ENCODE peak calls at places on chromosomes 12 and 14, in seven cellular contexts. X is transverse colon; D is CD8-positive, alpha-beta T cell; O is pancreas; B is psoas muscle; R is PC-3; P is left ventricle myocardium inferior. Q is an unnamed sample.

GRCh38 chr12:75764091-75764490 is 252.7 kb upstream of the KRR1 start:
- DNase-seq in P (no peak), X (no peak), B (no peak), O (no peak), D (no peak), R (no peak), Q (no peak)

GRCh38 chr12:27012982-27013255 is 1.3 kb downstream of the TM7SF3 start:
- DNase-seq in R (no peak), D (no peak), O (no peak), X (no peak), P (no peak), B (no peak), Q (no peak)

GRCh38 chr14:52443506-52443905 is 108.8 kb downstream of the TXNDC16 start:
- DNase-seq in X (no peak), O (no peak), P (no peak), B (no peak), D (no peak), R (no peak), Q (no peak)

GRCh38 chr14:101948666-101949205 is 15.6 kb upstream of the DYNC1H1 start:
- DNase-seq in D (no peak), R (no peak), O (peak), B (peak), X (no peak), P (no peak), Q (no peak)

GRCh38 chr12:114703060-114703493 is 19.1 kb upstream of the TBX3 start:
- DNase-seq in R (no peak), O (no peak), B (no peak), X (no peak), P (no peak), D (no peak), Q (no peak)

GRCh38 chr14:76510255-76510654 is 134.3 kb downstream of the ESRRB start:
- DNase-seq in R (no peak), B (no peak), O (no peak), X (no peak), D (no peak), P (no peak), Q (no peak)

GRCh38 chr14:95184413-95184790 is 27.1 kb upstream of the DICER1 start:
- DNase-seq in P (peak), B (no peak), R (no peak), O (no peak), D (no peak), X (no peak), Q (no peak)

GRCh38 chr12:47015381-47015780 is 64.0 kb upstream of the PCED1B start:
- DNase-seq in B (no peak), O (no peak), D (no peak), R (no peak), P (no peak), X (no peak), Q (no peak)

GRCh38 chr14:58152569-58152857 is 500 bp upstream of the ARMH4 start:
- DNase-seq in P (no peak), R (peak), D (no peak), B (no peak), O (no peak), X (no peak), Q (no peak)

GRCh38 chr14:89466460-89466859 is 49.4 kb upstream of the FOXN3 start:
- DNase-seq in D (peak), R (no peak), X (no peak), O (no peak), P (no peak), B (no peak), Q (no peak)

GRCh38 chr14:100219126-100219785 is 19.7 kb upstream of the YY1 start:
- DNase-seq in B (no peak), O (no peak), R (no peak), D (no peak), X (no peak), P (no peak), Q (no peak)

GRCh38 chr14:104496095-104496494 is 83.5 kb upstream of the C14orf180 start:
- DNase-seq in B (no peak), D (no peak), O (no peak), R (no peak), P (no peak), X (no peak), Q (no peak)

GRCh38 chr12:29796823-29797263 is 13.1 kb upstream of the TMTC1 start:
- DNase-seq in R (peak), O (no peak), D (no peak), X (peak), B (no peak), P (no peak), Q (no peak)

GRCh38 chr14:90062852-90063539 is 1.2 kb downstream of the KCNK13 start:
- DNase-seq in B (no peak), X (no peak), R (no peak), D (no peak), O (no peak), P (no peak), Q (no peak)

GRCh38 chr14:55974046-55974582 is 144.1 kb upstream of the PELI2 start:
- DNase-seq in P (no peak), O (no peak), D (no peak), B (no peak), R (no peak), X (no peak), Q (no peak)

GRCh38 chr12:2163172-2163927 is 110.6 kb downstream of the CACNA1C start:
- DNase-seq in D (no peak), R (no peak), O (peak), B (peak), P (peak), X (peak), Q (peak)

GRCh38 chr14:77988966-77989365 is 181.2 kb upstream of the NRXN3 start:
- DNase-seq in D (no peak), R (peak), P (peak), B (peak), O (no peak), X (no peak), Q (peak)

GRCh38 chr12:108112815-108113556 is 16.1 kb upstream of the WSCD2 start:
- DNase-seq in X (no peak), R (no peak), D (no peak), O (no peak), P (no peak), B (peak), Q (no peak)

GRCh38 chr14:73752297-73752992 is 38.3 kb upstream of the PNMA1 start:
- DNase-seq in D (no peak), O (peak), X (peak), B (peak), P (peak), R (peak), Q (peak)

GRCh38 chr14:61153436-61153835 is 127.7 kb downstream of the TMEM30B start:
- DNase-seq in X (no peak), R (no peak), P (no peak), O (no peak), D (no peak), B (no peak), Q (no peak)

GRCh38 chr12:53044052-53044581 is 5.7 kb upstream of the TNS2 start:
- DNase-seq in O (peak), X (no peak), D (no peak), R (no peak), B (peak), P (peak), Q (no peak)

GRCh38 chr14:100158566-100159106 is 809 bp downstream of the DEGS2 start:
- DNase-seq in B (no peak), R (no peak), O (no peak), P (no peak), D (no peak), X (no peak), Q (no peak)

GRCh38 chr12:39872425-39872824 is 233.5 kb downstream of the SLC2A13 start:
- DNase-seq in B (no peak), R (no peak), P (no peak), O (no peak), D (no peak), X (no peak), Q (no peak)

GRCh38 chr12:101298426-101298825 is 18.5 kb downstream of the UTP20 start:
- DNase-seq in R (peak), O (no peak), B (no peak), X (no peak), P (no peak), D (no peak), Q (no peak)

GRCh38 chr12:92927055-92927435 is 2.0 kb downstream of the EEA1 start:
- DNase-seq in R (peak), B (peak), O (no peak), D (no peak), P (no peak), X (no peak), Q (no peak)
- H3K27ac ChIP-seq in R (no peak), B (peak), O (no peak), D (no peak), P (peak), X (peak), Q (no peak)

GRCh38 chr12:93569301-93569655 is 3.2 kb upstream of the SOCS2 start:
- DNase-seq in D (no peak), P (no peak), B (no peak), R (no peak), O (no peak), X (no peak), Q (no peak)

GRCh38 chr12:93567174-93567573 is 5.3 kb upstream of the SOCS2 start:
- DNase-seq in O (no peak), R (no peak), X (no peak), B (no peak), P (no peak), D (no peak), Q (no peak)

GRCh38 chr12:93568091-93568490 is 4.4 kb upstream of the SOCS2 start:
- DNase-seq in R (no peak), P (no peak), B (no peak), D (no peak), X (no peak), O (no peak), Q (no peak)

GRCh38 chr12:93565760-93566159 is 6.7 kb upstream of the SOCS2 start:
- DNase-seq in D (no peak), P (no peak), R (no peak), O (no peak), X (no peak), B (no peak), Q (no peak)

GRCh38 chr12:93563807-93564538 is 8.5 kb upstream of the SOCS2 start:
- DNase-seq in P (no peak), D (no peak), X (no peak), O (no peak), R (peak), B (no peak), Q (no peak)
- TF ChIP-seq CTCF in P (peak), D (no peak), X (no peak), O (no peak), R (peak), B (no peak), Q (no peak)

GRCh38 chr12:57093412-57094193 is 4.7 kb downstream of the NAB2 start:
- DNase-seq in X (peak), B (peak), O (peak), R (peak), D (peak), P (peak), Q (peak)
- H3K4me3 ChIP-seq in X (no peak), B (peak), O (no peak), R (no peak), D (peak), P (peak), Q (no peak)

DNA sequence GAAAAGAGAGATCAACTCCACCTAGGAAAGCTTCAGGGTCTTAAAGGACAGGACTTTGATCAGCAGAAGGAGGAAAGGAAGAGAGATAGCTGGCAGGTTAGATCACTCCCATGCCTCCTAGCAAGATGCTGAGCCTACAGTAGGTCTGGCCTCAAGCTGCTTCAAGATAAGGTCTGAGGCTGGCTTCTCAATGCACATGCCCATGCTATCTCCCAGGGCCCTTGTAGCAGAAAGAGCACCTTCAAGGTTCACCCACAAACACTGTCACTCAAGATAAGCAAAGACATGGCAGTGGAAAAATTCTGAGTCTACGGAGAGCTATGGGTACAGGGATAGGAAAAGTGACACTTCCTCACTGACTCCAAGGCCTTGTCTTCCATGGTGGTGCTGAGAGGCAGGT is 14.3 kb downstream of the REM2 start:
- DNase-seq in B (no peak), R (no peak), O (no peak), X (no peak), P (no peak), D (no peak), Q (no peak)
- H3K27ac ChIP-seq in B (no peak), R (no peak), O (no peak), X (no peak), P (no peak), D (no peak), Q (no peak)

GRCh38 chr12:131826064-131826928 is 1.9 kb upstream of the MMP17 start:
- DNase-seq in R (no peak), O (no peak), P (no peak), X (no peak), D (no peak), B (no peak), Q (no peak)

GRCh38 chr12:131829795-131830334 is 1.7 kb downstream of the MMP17 start:
- DNase-seq in X (no peak), O (no peak), D (no peak), B (no peak), P (no peak), R (no peak), Q (no peak)

GRCh38 chr12:131828671-131829350 is 618 bp downstream of the MMP17 start:
- DNase-seq in X (no peak), R (peak), D (no peak), B (no peak), O (peak), P (no peak), Q (no peak)

GRCh38 chr12:131829351-131829794 is 1.2 kb downstream of the MMP17 start:
- DNase-seq in P (no peak), B (no peak), D (no peak), R (peak), O (no peak), X (no peak), Q (no peak)

GRCh38 chr12:131827961-131828534 is at the start of gene MMP17:
- DNase-seq in X (peak), P (peak), R (peak), O (no peak), D (no peak), B (peak), Q (no peak)
- TF ChIP-seq CTCF in X (no peak), P (peak), R (no peak), O (no peak), D (no peak), B (no peak), Q (peak)

GRCh38 chr12:4958697-4959375 is 49.1 kb downstream of the KCNA1 start:
- DNase-seq in B (no peak), X (no peak), R (no peak), P (no peak), D (no peak), O (no peak), Q (no peak)

GRCh38 chr12:4960547-4960946 is 50.8 kb downstream of the KCNA1 start:
- DNase-seq in X (no peak), O (no peak), B (no peak), D (no peak), R (no peak), P (no peak), Q (peak)

GRCh38 chr12:4961311-4961710 is 51.6 kb downstream of the KCNA1 start:
- DNase-seq in P (no peak), O (no peak), X (no peak), B (no peak), D (no peak), R (no peak), Q (no peak)

GRCh38 chr12:4959381-4959780 is 49.7 kb downstream of the KCNA1 start:
- DNase-seq in B (no peak), O (no peak), D (no peak), P (no peak), X (no peak), R (no peak), Q (no peak)

DNA sequence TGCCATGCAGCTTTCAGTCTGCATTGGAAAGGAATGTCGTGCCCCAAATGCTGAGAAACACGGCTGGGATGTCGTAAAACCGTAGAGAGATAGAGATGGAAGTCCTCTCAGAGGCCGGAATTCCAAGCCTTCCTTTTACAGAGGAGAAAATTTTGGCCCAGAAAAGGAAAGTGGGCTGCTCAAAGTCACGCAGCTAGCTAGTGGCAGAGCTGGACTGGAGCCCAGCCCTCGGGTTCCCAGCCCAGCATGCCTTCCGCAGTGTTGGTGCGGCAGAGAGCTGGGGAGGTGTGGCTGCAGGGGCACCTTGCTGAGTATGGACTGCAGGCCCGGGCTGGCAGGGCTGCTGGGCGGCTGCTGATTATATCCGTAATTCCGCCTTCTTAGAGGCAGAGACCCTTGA is 50.3 kb downstream of the KCNA1 start:
- DNase-seq in R (no peak), O (no peak), P (peak), X (no peak), B (no peak), D (no peak), Q (peak)
- H3K4me3 ChIP-seq in R (no peak), O (no peak), P (peak), X (no peak), B (no peak), D (no peak), Q (peak)

GRCh38 chr12:30822385-30823139 is 67.8 kb upstream of the CAPRIN2 start:
- DNase-seq in O (peak), X (peak), D (peak), B (peak), P (peak), R (no peak), Q (peak)
- H3K27ac ChIP-seq in O (no peak), X (peak), D (no peak), B (peak), P (peak), R (no peak), Q (peak)

DNA sequence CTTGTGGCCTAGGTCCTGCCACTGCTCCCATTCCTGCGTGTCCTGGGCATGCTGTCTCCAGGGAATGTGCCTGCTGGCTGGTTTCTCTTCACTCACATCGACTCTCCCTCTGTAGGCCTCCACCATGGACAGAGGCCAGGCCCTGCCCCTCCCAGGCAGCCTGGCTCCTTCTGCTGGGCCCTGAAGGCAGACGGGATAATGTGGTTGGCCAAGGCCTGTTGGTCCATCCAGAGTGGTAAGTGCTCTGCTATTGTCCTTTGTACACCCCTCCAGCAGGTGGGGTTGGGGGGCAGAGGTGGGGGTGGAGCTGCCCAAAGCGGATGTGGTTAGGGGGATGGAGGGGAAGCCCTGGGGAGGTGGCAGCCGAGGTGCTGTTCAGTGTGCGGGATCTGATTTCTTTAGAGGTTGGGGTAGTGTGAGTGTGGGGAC is 9.5 kb upstream of the NR4A1 start:
- DNase-seq in X (no peak), O (peak), D (no peak), P (peak), B (no peak), R (no peak), Q (no peak)
- TF ChIP-seq CTCF in X (no peak), O (no peak), D (peak), P (no peak), B (no peak), R (no peak), Q (peak)